ENCODE peak calls at places on chromosomes 13 and 19, in seven cellular contexts. V is mucosa of gallbladder; R is EH; K is T47D; I is HS-5; Z is activated CD4-positive, alpha-beta T cell treated with anti-CD3 and anti-CD28 coated beads, Interleukin-2, amount 50 U/mL, for 1 hour; Q is CD8-positive, alpha-beta T cell. U is an unnamed sample.

GRCh38 chr13:21033866-21034601 is 27.4 kb downstream of the LATS2 start:
- DNase-seq in K (peak; percentile 15), Q (no peak), V (no peak), I (no peak), Z (no peak), R (peak; percentile 86), U (peak; percentile 75)

GRCh38 chr13:29689548-29689947 is 94.1 kb upstream of the SLC7A1 start:
- DNase-seq in K (no peak), R (no peak), Q (no peak), V (no peak), Z (no peak), I (no peak), U (no peak)

GRCh38 chr13:98083507-98083906 is 59.4 kb upstream of the FARP1 start:
- DNase-seq in R (peak; percentile 97), Q (no peak), K (no peak), V (no peak), Z (no peak), I (peak; percentile 89), U (peak; percentile 96)

GRCh38 chr13:47545206-47545605 is 455.9 kb downstream of the SUCLA2 start:
- DNase-seq in I (no peak), R (peak; percentile 35), Q (no peak), Z (no peak), K (no peak), V (no peak), U (peak; percentile 60)

GRCh38 chr13:48081739-48082138 is 13.2 kb downstream of the MED4 start:
- DNase-seq in Q (no peak), R (no peak), V (no peak), I (no peak), Z (no peak), K (no peak), U (no peak)

GRCh38 chr13:97226788-97227627 is 4.9 kb downstream of the MBNL2 start:
- DNase-seq in Q (peak; percentile 60), V (peak; percentile 40), Z (peak; percentile 29), K (no peak), R (peak; percentile 42), I (no peak), U (no peak)

GRCh38 chr19:43574424-43575155 is 737 bp downstream of the XRCC1 start:
- DNase-seq in Z (no peak), Q (no peak), V (no peak), I (no peak), K (no peak), R (peak; percentile 60), U (no peak)

GRCh38 chr13:101152184-101152583 is 264.1 kb downstream of the NALCN start:
- DNase-seq in Q (no peak), R (peak; percentile 30), Z (no peak), V (no peak), I (no peak), K (no peak), U (no peak)

GRCh38 chr13:51614350-51614786 is 30.1 kb downstream of the WDFY2 start:
- DNase-seq in V (no peak), Z (peak; percentile 16), K (no peak), Q (peak; percentile 58), I (no peak), R (peak; percentile 57), U (peak; percentile 62)

GRCh38 chr13:98105929-98106336 is 37.0 kb upstream of the FARP1 start:
- DNase-seq in Z (no peak), Q (no peak), V (peak; percentile 21), I (no peak), K (no peak), R (peak; percentile 80), U (peak; percentile 74)

GRCh38 chr19:46756544-46756888 is 10.3 kb upstream of the STRN4 start:
- DNase-seq in V (no peak), K (no peak), R (no peak), I (no peak), Z (no peak), Q (no peak), U (no peak)

GRCh38 chr13:24274452-24274971 is 34.9 kb upstream of the C1QTNF9 start:
- DNase-seq in Q (peak; percentile 60), I (no peak), V (peak; percentile 36), Z (peak; percentile 69), K (no peak), R (no peak), U (no peak)

GRCh38 chr13:39776439-39776838 is 121.0 kb downstream of the COG6 start:
- DNase-seq in K (no peak), Z (no peak), V (no peak), R (peak; percentile 88), Q (no peak), I (no peak), U (peak; percentile 82)